ENCODE peak calls at places on chromosomes 7 and 10, in eight cellular contexts. H is AG04450, O is uterus, S is lower lobe of right lung, C is brain microvascular endothelial cell, J is breast epithelium, P is cardiac muscle cell, Y is astrocyte. T is an unnamed sample. For H3K27me3, the result is how much of the 10 kb centered on the place peaks cover.

GRCh38 chr10:110610308-110610774 is 33.8 kb upstream of the RBM20 start:
- DNase-seq in H (peak), O (no peak), S (no peak), C (peak), J (no peak), P (peak), Y (peak), T (no peak)

GRCh38 chr7:113013761-113014449 is 72.7 kb downstream of the GPR85 start:
- DNase-seq in H (no peak), O (no peak), S (no peak), C (no peak), J (no peak), P (no peak), Y (no peak), T (no peak)

GRCh38 chr10:121864653-121865052 is 63.2 kb downstream of the ATE1 start:
- DNase-seq in H (no peak), O (no peak), S (no peak), C (no peak), J (no peak), P (peak), Y (no peak), T (no peak)

GRCh38 chr10:92714872-92715271 is 25.1 kb downstream of the HHEX start:
- DNase-seq in H (no peak), O (no peak), S (no peak), C (no peak), J (no peak), P (no peak), Y (no peak), T (no peak)

GRCh38 chr7:2012981-2013380 is 219.8 kb downstream of the MAD1L1 start:
- DNase-seq in H (no peak), O (no peak), S (peak), C (peak), J (no peak), P (peak), Y (peak), T (no peak)

GRCh38 chr10:118369806-118370205 is 27.7 kb upstream of the FAM204A start:
- DNase-seq in H (no peak), O (no peak), S (peak), C (no peak), J (no peak), P (no peak), Y (no peak), T (no peak)

GRCh38 chr7:153381275-153382119 is 621.9 kb downstream of the ACTR3B start:
- DNase-seq in H (no peak), O (peak), S (no peak), C (no peak), J (no peak), P (no peak), Y (no peak), T (no peak)

GRCh38 chr7:37421820-37422219 is 26.8 kb downstream of the ELMO1 start:
- DNase-seq in H (no peak), O (no peak), S (no peak), C (no peak), J (peak), P (peak), Y (no peak), T (no peak)

GRCh38 chr7:123797673-123798526 is 47.1 kb upstream of the HYAL4 start:
- DNase-seq in H (peak), O (no peak), S (no peak), C (peak), J (no peak), P (peak), Y (peak), T (peak)

GRCh38 chr7:3000566-3000965 is 43.1 kb downstream of the CARD11 start:
- DNase-seq in H (no peak), O (no peak), S (no peak), C (no peak), J (no peak), P (no peak), Y (no peak), T (no peak)

GRCh38 chr10:93299195-93299594 is 182.9 kb downstream of the MYOF start:
- DNase-seq in H (no peak), O (no peak), S (no peak), C (no peak), J (no peak), P (no peak), Y (no peak), T (no peak)

GRCh38 chr10:99345350-99345749 is 16.2 kb downstream of the CNNM1 start:
- DNase-seq in H (no peak), O (no peak), S (no peak), C (no peak), J (no peak), P (peak), Y (peak), T (no peak)

GRCh38 chr10:42991442-42992098 is 85.3 kb upstream of the RET start:
- DNase-seq in H (no peak), O (no peak), S (no peak), C (no peak), J (no peak), P (no peak), Y (no peak), T (no peak)

GRCh38 chr7:158018971-158019645 is 568.5 kb downstream of the PTPRN2 start:
- DNase-seq in H (no peak), O (no peak), S (no peak), C (no peak), J (no peak), P (no peak), Y (no peak), T (no peak)

GRCh38 chr10:114087255-114087654 is 43.6 kb downstream of the ADRB1 start:
- DNase-seq in H (no peak), O (no peak), S (no peak), C (no peak), J (no peak), P (no peak), Y (no peak), T (no peak)

GRCh38 chr10:107616463-107617131 is 452.1 kb upstream of the SORCS1 start:
- DNase-seq in H (no peak), O (no peak), S (no peak), C (no peak), J (no peak), P (peak), Y (no peak), T (no peak)

GRCh38 chr10:22713853-22714523 is 390 bp downstream of the PIP4K2A start:
- DNase-seq in H (no peak), O (no peak), S (peak), C (no peak), J (no peak), P (peak), Y (no peak), T (no peak)

GRCh38 chr7:31763548-31763947 is 76.5 kb downstream of the PPP1R17 start:
- DNase-seq in H (no peak), O (no peak), S (no peak), C (no peak), J (no peak), P (no peak), Y (no peak), T (no peak)
- TF ChIP-seq CTCF in H (no peak), O (no peak), S (no peak), C (peak), J (no peak), P (peak), Y (peak), T (peak)

GRCh38 chr7:106284516-106285050 is at the start of gene NAMPT:
- DNase-seq in H (no peak), O (peak), S (peak), C (no peak), J (peak), P (no peak), Y (no peak), T (no peak)

GRCh38 chr7:106285051-106285800 is 443 bp upstream of the NAMPT start:
- DNase-seq in H (peak), O (peak), S (peak), C (peak), J (peak), P (peak), Y (peak), T (peak)

GRCh38 chr7:106283501-106283830 is 1.3 kb downstream of the NAMPT start:
- DNase-seq in H (no peak), O (no peak), S (no peak), C (no peak), J (no peak), P (peak), Y (no peak), T (no peak)

GRCh38 chr7:106282852-106283251 is 1.9 kb downstream of the NAMPT start:
- DNase-seq in H (no peak), O (no peak), S (no peak), C (no peak), J (no peak), P (no peak), Y (no peak), T (no peak)

DNA sequence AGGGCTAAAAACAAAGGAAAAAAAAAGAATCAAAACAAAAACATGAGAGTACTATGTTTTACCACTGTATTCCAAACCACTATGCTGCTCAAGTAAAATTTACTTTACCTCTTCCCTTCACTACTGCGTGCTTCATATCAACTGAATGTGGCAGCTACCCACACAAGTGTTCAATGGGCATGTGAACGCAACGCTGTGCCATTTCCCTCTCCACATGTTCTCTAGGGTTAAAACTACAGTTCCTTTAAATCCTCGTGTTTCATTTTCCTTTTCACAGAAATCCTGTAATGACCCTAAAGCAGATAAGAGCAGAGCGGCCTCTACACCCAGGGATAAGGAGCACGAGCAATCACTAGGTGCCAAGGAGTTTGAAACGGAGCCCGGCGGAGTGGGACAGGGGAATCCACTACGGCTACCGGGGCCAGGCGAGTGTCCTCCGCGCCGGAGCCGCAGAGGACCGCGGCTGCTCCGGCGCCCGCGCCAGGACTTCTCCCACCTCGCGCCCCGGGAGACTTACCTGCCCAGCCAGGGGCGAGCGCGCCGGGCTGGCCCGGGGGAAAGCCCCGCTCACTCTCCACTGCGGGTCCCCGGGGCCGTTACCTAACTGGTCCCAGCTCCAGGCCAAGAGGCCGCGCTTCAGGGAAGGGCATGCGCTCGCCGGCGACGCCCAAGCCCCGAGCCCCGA is 810 bp downstream of the NAMPT start:
- DNase-seq in H (no peak), O (peak), S (peak), C (peak), J (peak), P (peak), Y (peak), T (no peak)
- H3K4me3 ChIP-seq in H (peak), O (peak), S (peak), C (peak), J (peak), P (peak), Y (peak), T (peak)

GRCh38 chr10:100763043-100763747 is 17.8 kb downstream of the PAX2 start:
- DNase-seq in H (no peak), O (no peak), S (no peak), C (no peak), J (no peak), P (no peak), Y (no peak), T (no peak)

GRCh38 chr10:100760726-100761125 is 15.3 kb downstream of the PAX2 start:
- DNase-seq in H (no peak), O (no peak), S (no peak), C (no peak), J (no peak), P (no peak), Y (no peak), T (no peak)

GRCh38 chr10:100755821-100756220 is 10.4 kb downstream of the PAX2 start:
- DNase-seq in H (no peak), O (no peak), S (no peak), C (no peak), J (no peak), P (no peak), Y (no peak), T (no peak)

GRCh38 chr10:100761191-100761590 is 15.8 kb downstream of the PAX2 start:
- DNase-seq in H (no peak), O (no peak), S (no peak), C (no peak), J (no peak), P (no peak), Y (no peak), T (no peak)

GRCh38 chr10:100759331-100759730 is 13.9 kb downstream of the PAX2 start:
- DNase-seq in H (no peak), O (no peak), S (no peak), C (no peak), J (no peak), P (no peak), Y (no peak), T (no peak)
- H3K27me3 ChIP-seq in H (half or more), O (under half), S (half or more), C (under half), J (half or more), P (half or more), Y (half or more), T (under half)

DNA sequence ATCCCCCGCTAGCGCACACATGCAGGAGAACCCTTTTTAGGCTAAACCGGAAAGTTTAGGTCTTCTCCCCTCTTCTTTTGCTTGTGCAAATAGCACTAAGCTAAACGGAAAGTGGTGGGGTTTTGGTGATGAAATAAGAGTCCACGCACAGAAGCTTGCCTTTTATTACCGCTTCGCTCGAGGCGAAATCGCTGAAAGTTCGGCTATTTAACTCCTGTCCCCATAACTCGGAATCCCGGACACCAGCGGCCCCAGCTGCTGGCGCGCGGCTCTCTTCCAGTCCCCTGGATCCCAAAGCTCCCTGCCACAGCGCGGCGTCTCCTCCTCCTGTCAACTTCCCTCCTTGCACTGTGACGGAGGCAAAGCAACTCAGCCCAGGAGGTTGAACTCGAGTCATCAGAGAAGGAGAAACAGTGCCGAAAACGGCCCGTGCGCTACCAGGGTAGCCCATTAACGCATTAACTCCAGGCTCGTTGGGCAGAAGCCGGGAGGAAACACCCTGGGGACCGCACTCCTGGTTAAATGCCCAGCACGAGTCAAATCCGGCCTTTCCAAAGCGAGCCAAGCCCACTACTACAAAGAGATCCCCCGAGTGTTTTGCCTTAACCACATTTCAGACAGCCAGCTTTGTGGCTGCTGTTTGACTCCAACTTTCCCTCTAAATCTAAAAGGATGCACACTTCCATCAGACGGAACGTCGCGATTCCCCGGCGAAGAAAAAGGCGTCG is 1.3 kb downstream of the SEMA3D start:
- DNase-seq in H (no peak), O (peak), S (peak), C (peak), J (peak), P (peak), Y (peak), T (no peak)
- TF ChIP-seq CTCF in H (peak), O (no peak), S (no peak), C (peak), J (no peak), P (peak), Y (no peak), T (peak)

DNA sequence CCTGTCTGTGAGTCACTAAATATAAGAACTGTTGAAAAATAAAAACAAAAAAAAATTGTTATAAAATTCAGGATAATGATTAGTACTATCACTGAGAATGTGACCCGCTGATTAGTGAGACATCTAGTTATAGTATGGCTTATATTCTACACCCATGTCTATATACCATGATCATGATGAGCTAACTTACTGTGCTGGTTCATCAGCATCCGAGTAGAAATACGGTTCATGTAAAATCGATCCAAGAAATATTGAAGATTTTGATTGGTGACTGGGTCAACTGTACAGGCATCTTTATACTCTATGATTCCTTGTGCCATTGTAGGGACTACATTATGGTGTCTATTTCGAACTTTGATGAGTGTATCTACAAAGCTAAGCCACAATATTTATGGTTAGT is 3.7 kb downstream of the PDK4 start:
- DNase-seq in H (no peak), O (no peak), S (no peak), C (no peak), J (no peak), P (no peak), Y (no peak), T (no peak)
- H3K4me3 ChIP-seq in H (no peak), O (peak), S (peak), C (no peak), J (peak), P (no peak), Y (no peak), T (no peak)

DNA sequence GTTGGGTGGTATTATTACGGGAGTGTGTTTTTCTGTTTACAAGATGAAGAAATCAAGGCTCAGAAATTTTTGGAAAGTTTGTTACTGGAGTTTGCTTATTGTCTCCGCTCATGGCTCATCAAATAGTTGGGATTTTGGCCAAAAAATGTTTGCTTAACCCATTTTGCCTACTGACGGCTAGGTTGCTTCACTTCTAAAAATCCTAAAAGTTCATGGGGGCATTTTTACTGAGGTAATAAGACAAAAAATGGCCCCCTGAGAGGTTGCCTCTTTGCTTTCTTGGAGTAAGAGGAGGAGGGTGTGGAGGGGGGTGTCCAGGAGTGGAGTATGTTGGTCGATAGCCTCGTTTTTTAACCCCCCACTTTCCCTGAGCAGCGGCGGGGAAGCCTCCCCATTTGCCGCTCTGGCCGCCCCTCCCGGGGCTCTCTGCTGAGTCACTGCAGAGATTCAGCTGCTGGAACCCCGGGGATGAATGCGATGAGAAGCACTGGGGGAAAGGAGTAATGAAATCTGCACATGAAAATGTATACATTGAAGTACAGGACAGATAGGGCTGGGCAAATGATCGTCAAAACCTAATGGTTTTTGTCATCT is 1.5 kb downstream of the MEST start:
- DNase-seq in H (no peak), O (no peak), S (no peak), C (no peak), J (no peak), P (peak), Y (no peak), T (no peak)
- H3K27me3 ChIP-seq in H (under half), O (under half), S (under half), C (under half), J (under half), P (under half), Y (under half), T (under half)

GRCh38 chr10:15737635-15738034 is 17.9 kb upstream of the ITGA8 start:
- DNase-seq in H (no peak), O (no peak), S (no peak), C (no peak), J (no peak), P (no peak), Y (no peak), T (no peak)
- TF ChIP-seq CTCF in H (no peak), O (no peak), S (no peak), C (no peak), J (no peak), P (no peak), Y (no peak), T (no peak)

DNA sequence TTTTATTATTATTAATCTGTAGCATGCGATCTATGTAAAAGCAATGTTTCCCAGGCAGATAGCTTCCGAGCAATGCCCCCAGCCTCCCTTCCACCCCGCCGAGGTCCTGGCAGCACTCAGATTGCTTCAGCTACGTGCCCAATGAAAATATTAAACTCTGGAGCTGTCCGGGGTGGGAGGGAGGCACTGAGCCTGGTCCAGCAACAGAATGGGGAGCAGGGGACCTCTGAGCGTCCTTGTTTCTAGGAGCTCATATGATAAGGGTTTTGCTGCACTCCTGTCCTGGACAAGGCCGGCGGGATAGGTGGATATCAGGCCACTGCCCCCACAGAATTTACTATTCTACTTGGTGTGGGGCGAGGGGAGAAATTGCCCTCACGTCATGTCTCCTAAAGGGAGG is 44.5 kb upstream of the CDK1 start:
- DNase-seq in H (no peak), O (no peak), S (peak), C (no peak), J (no peak), P (no peak), Y (no peak), T (no peak)
- H3K4me3 ChIP-seq in H (no peak), O (peak), S (peak), C (peak), J (peak), P (peak), Y (no peak), T (no peak)

T was measured in kidney epithelial cell.